ENCODE peak calls at places on chromosomes 1 and 21, in nine cellular contexts. S, T, W, B, O, N, P, Y and I are unnamed samples.

GRCh38 chr1:3712573-3713535 is 39.4 kb upstream of the CCDC27 start:
- DNase-seq in S (no peak), T (no peak), W (no peak), B (no peak), O (no peak), N (no peak), P (no peak), Y (no peak), I (no peak)

GRCh38 chr1:8941906-8942305 is 3.8 kb upstream of the CA6 start:
- DNase-seq in S (no peak), T (no peak), W (no peak), B (no peak), O (no peak), N (no peak), P (peak; percentile 47), Y (no peak), I (no peak)

GRCh38 chr1:46532095-46532494 is 19.4 kb downstream of the KNCN start:
- DNase-seq in S (no peak), T (no peak), W (no peak), B (no peak), O (no peak), N (no peak), P (no peak), Y (no peak), I (no peak)

GRCh38 chr1:185244015-185244747 is 72.9 kb downstream of the IVNS1ABP start:
- DNase-seq in S (no peak), T (no peak), W (no peak), B (no peak), O (no peak), N (no peak), P (no peak), Y (no peak), I (no peak)

GRCh38 chr21:31142600-31142999 is 104.3 kb upstream of the KRTAP19-8 start:
- DNase-seq in S (no peak), T (no peak), W (no peak), B (no peak), O (no peak), N (no peak), P (no peak), Y (no peak), I (no peak)

GRCh38 chr1:231091853-231092301 is 51.8 kb upstream of the FAM89A start:
- DNase-seq in S (peak; percentile 48), T (no peak), W (no peak), B (peak; percentile 33), O (peak; percentile 67), N (no peak), P (peak; percentile 44), Y (no peak), I (no peak)

GRCh38 chr1:17572264-17572985 is 32.9 kb downstream of the ARHGEF10L start:
- DNase-seq in S (peak; percentile 60), T (no peak), W (no peak), B (no peak), O (peak; percentile 40), N (no peak), P (no peak), Y (no peak), I (no peak)

GRCh38 chr1:159922499-159923202 is 2.7 kb downstream of the TAGLN2 start:
- DNase-seq in S (peak; percentile 66), T (peak; percentile 75), W (peak; percentile 75), B (no peak), O (peak; percentile 58), N (no peak), P (no peak), Y (no peak), I (no peak)

GRCh38 chr1:55067022-55067781 is 27.9 kb downstream of the PCSK9 start:
- DNase-seq in S (no peak), T (no peak), W (no peak), B (no peak), O (no peak), N (no peak), P (no peak), Y (no peak), I (no peak)

GRCh38 chr21:19031956-19032355 is 628.4 kb upstream of the TMPRSS15 start:
- DNase-seq in S (no peak), T (no peak), W (no peak), B (no peak), O (no peak), N (no peak), P (no peak), Y (no peak), I (no peak)

GRCh38 chr1:210726621-210727020 is 397.9 kb downstream of the HHAT start:
- DNase-seq in S (no peak), T (no peak), W (no peak), B (peak; percentile 13), O (peak; percentile 64), N (no peak), P (no peak), Y (no peak), I (peak; percentile 9)

GRCh38 chr1:151995774-151996173 is 2.1 kb upstream of the S100A10 start:
- DNase-seq in S (no peak), T (no peak), W (no peak), B (no peak), O (no peak), N (no peak), P (no peak), Y (no peak), I (no peak)

GRCh38 chr1:151992345-151993083 is 1.1 kb downstream of the S100A10 start:
- DNase-seq in S (peak; percentile 89), T (peak; percentile 92), W (peak; percentile 92), B (peak; percentile 77), O (peak; percentile 65), N (no peak), P (peak; percentile 87), Y (peak; percentile 93), I (peak; percentile 75)

GRCh38 chr1:151993084-151993733 is 450 bp downstream of the S100A10 start:
- DNase-seq in S (peak; percentile 55), T (peak; percentile 40), W (peak; percentile 70), B (no peak), O (peak; percentile 13), N (no peak), P (no peak), Y (no peak), I (peak; percentile 23)

GRCh38 chr1:151994956-151995355 is 1.3 kb upstream of the S100A10 start:
- DNase-seq in S (no peak), T (no peak), W (no peak), B (no peak), O (no peak), N (no peak), P (peak; percentile 72), Y (no peak), I (no peak)

DNA sequence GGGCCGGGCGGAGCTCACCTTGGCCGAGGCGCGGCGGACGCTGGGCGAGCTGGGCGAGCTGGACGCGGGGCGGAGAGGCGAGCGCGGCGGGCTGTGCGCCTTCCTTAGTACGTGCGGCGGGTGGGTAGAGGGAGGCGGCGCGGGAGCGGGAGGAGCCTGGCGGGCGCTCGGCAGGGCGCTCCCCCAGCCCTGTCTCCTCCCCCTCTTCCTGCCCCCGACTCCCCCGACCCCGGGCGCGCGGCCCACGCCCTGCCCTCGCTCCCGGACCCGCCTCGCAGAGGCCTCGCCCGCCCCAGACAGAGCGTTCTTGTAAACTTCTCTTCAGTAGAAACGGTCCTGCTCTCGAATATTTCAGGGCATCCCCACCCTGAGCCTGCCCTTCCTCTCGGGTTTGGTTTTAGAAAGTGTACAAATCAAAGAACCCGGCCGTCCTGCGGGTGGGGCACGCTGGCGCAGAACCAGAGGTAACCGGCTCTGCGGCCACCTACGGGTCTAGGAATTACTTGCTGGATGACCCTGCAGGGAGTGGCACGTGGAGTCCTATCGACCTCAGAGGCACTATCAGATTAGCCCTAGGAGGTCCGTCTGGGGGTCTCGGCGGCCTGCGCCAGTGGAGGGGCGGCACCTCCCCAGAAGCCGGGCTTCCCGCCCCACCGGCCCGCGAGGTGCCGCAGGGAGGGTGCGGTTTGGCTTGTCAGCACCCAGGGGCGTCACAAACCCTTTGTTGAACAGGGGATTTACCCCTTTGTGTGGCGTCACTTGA is at the start of gene S100A10:
- DNase-seq in S (peak; percentile 91), T (peak; percentile 82), W (peak; percentile 91), B (no peak), O (peak; percentile 61), N (no peak), P (no peak), Y (peak; percentile 93), I (peak; percentile 60)
- TF ChIP-seq POLR2A in S (peak; percentile 90), T (peak; percentile 92), W (no peak), B (no peak), O (no peak), N (no peak), P (peak; percentile 89), Y (peak; percentile 92), I (peak; percentile 75)

GRCh38 chr1:121417289-121417955 is 232.6 kb downstream of the SRGAP2C start:
- DNase-seq in S (no peak), T (no peak), W (no peak), B (no peak), O (no peak), N (no peak), P (no peak), Y (no peak), I (no peak)

GRCh38 chr1:121408354-121408753 is 223.6 kb downstream of the SRGAP2C start:
- DNase-seq in S (no peak), T (no peak), W (no peak), B (no peak), O (no peak), N (no peak), P (no peak), Y (no peak), I (no peak)

GRCh38 chr1:121418369-121419049 is 233.7 kb downstream of the SRGAP2C start:
- DNase-seq in S (no peak), T (no peak), W (no peak), B (no peak), O (no peak), N (no peak), P (no peak), Y (no peak), I (no peak)

GRCh38 chr1:121413817-121414216 is 229.0 kb downstream of the SRGAP2C start:
- DNase-seq in S (no peak), T (no peak), W (no peak), B (no peak), O (no peak), N (no peak), P (no peak), Y (no peak), I (no peak)
- TF ChIP-seq EP300 in S (no peak), T (no peak), W (no peak), B (no peak), O (no peak), N (no peak), P (no peak), Y (no peak), I (no peak)

GRCh38 chr21:15061747-15062146 is 3.1 kb downstream of the NRIP1 start:
- DNase-seq in S (no peak), T (no peak), W (no peak), B (no peak), O (no peak), N (no peak), P (no peak), Y (no peak), I (no peak)
- H3K4me1 ChIP-seq in S (peaks cover 68% of the 10 kb centered on the region), T (peaks cover 47% of the 10 kb centered on the region), W (peaks cover 66% of the 10 kb centered on the region), B (peaks cover 4% of the 10 kb centered on the region), O (peaks cover 15% of the 10 kb centered on the region), N (no peaks in the 10 kb centered on the region), P (peaks cover 29% of the 10 kb centered on the region), Y (peaks cover 65% of the 10 kb centered on the region), I (peaks cover 57% of the 10 kb centered on the region)

DNA sequence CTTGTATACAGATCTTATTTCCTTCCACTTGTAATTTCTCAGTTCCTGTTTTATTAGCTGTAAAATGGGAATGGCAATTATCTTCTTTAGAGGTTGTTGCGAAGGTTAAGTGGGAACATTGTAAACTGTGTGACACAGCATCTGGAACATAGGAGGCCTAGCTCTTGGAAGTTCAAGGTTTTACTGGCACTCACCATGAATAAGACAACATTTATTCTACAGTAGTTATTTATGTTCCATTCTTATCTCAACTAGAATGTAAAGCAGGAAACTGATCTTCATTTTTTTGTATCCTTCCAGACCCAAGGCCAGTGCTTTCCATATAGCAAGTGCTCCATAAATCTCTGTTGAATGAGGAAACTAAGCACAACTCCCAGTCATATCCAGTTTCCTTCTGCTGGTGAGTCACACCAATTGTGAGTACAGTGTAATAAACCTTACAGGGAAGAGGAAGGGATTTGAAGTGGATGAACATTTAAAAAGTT is 1.4 kb downstream of the BCL10 start:
- DNase-seq in S (no peak), T (no peak), W (no peak), B (no peak), O (no peak), N (no peak), P (peak; percentile 30), Y (no peak), I (no peak)
- TF ChIP-seq POLR2A in S (peak; percentile 83), T (no peak), W (no peak), B (no peak), O (no peak), N (no peak), P (no peak), Y (no peak), I (no peak)